ENCODE peak calls at places on chromosomes 7 and 10, in six cellular contexts. S is tibial artery, K is astrocyte, W is hepatocyte, M is lower lobe of right lung, A is uterus. Y is an unnamed sample. For H3K4me1, the result is how much of the 10 kb centered on the place peaks cover.

GRCh38 chr10:69338547-69339450 is 60.5 kb downstream of the HK1 start:
- DNase-seq in S (peak), K (no peak), W (no peak), M (no peak), A (no peak), Y (no peak)

GRCh38 chr10:101444058-101444457 is 90.1 kb downstream of the BTRC start:
- DNase-seq in S (no peak), K (no peak), W (no peak), M (no peak), A (no peak), Y (no peak)

GRCh38 chr7:30921951-30922401 is 10.3 kb downstream of the AQP1 start:
- DNase-seq in S (peak), K (no peak), W (no peak), M (peak), A (peak), Y (no peak)

GRCh38 chr7:126472825-126473224 is 779.9 kb downstream of the GRM8 start:
- DNase-seq in S (no peak), K (no peak), W (no peak), M (no peak), A (no peak), Y (no peak)

GRCh38 chr7:88599528-88599927 is 160.0 kb upstream of the ZNF804B start:
- DNase-seq in S (no peak), K (no peak), W (no peak), M (no peak), A (no peak), Y (no peak)

GRCh38 chr7:71721742-71722141 is 589.8 kb downstream of the GALNT17 start:
- DNase-seq in S (no peak), K (no peak), W (peak), M (no peak), A (no peak), Y (no peak)

GRCh38 chr10:3235996-3236510 is 63.5 kb upstream of the PITRM1 start:
- DNase-seq in S (no peak), K (no peak), W (no peak), M (no peak), A (no peak), Y (no peak)

GRCh38 chr10:24685958-24686540 is 37.6 kb downstream of the ARHGAP21 start:
- DNase-seq in S (no peak), K (peak), W (no peak), M (no peak), A (no peak), Y (no peak)

GRCh38 chr10:35208536-35208935 is 81.9 kb downstream of the CREM start:
- DNase-seq in S (no peak), K (no peak), W (no peak), M (no peak), A (no peak), Y (no peak)

GRCh38 chr7:123440202-123440601 is 94.2 kb downstream of the IQUB start:
- DNase-seq in S (no peak), K (no peak), W (no peak), M (no peak), A (no peak), Y (no peak)

GRCh38 chr7:49081076-49081475 is 156.7 kb downstream of the CDC14C start:
- DNase-seq in S (no peak), K (no peak), W (no peak), M (no peak), A (no peak), Y (no peak)

GRCh38 chr10:112622786-112623185 is 175.8 kb downstream of the VTI1A start:
- DNase-seq in S (no peak), K (peak), W (no peak), M (no peak), A (no peak), Y (no peak)

GRCh38 chr7:3091631-3092030 is 48.0 kb upstream of the CARD11 start:
- DNase-seq in S (no peak), K (no peak), W (no peak), M (no peak), A (no peak), Y (no peak)

GRCh38 chr7:100855515-100855914 is 3.0 kb downstream of the SLC12A9 start:
- DNase-seq in S (no peak), K (no peak), W (no peak), M (no peak), A (no peak), Y (no peak)

GRCh38 chr7:144641389-144642044 is 194.3 kb downstream of the TPK1 start:
- DNase-seq in S (no peak), K (no peak), W (no peak), M (no peak), A (no peak), Y (no peak)

GRCh38 chr7:152909683-152910544 is 150.4 kb downstream of the ACTR3B start:
- DNase-seq in S (no peak), K (no peak), W (no peak), M (no peak), A (no peak), Y (no peak)

GRCh38 chr10:119633538-119634218 is 17.5 kb upstream of the BAG3 start:
- DNase-seq in S (no peak), K (no peak), W (no peak), M (no peak), A (no peak), Y (no peak)

GRCh38 chr10:129107525-129107924 is 359.5 kb upstream of the MGMT start:
- DNase-seq in S (no peak), K (no peak), W (no peak), M (no peak), A (no peak), Y (no peak)

GRCh38 chr10:7819126-7819470 is 793 bp downstream of the TAF3 start:
- DNase-seq in S (no peak), K (peak), W (peak), M (peak), A (no peak), Y (peak)

GRCh38 chr10:15621116-15621515 is 98.6 kb downstream of the ITGA8 start:
- DNase-seq in S (no peak), K (no peak), W (no peak), M (no peak), A (no peak), Y (no peak)

GRCh38 chr7:4629287-4629905 is 52.7 kb upstream of the FOXK1 start:
- DNase-seq in S (no peak), K (no peak), W (no peak), M (no peak), A (no peak), Y (no peak)

GRCh38 chr7:85730016-85730415 is 543.2 kb upstream of the SEMA3D start:
- DNase-seq in S (no peak), K (no peak), W (no peak), M (no peak), A (no peak), Y (no peak)

GRCh38 chr10:31961675-31962074 is 33.0 kb upstream of the ARHGAP12 start:
- DNase-seq in S (no peak), K (peak), W (no peak), M (no peak), A (no peak), Y (no peak)

GRCh38 chr10:24556746-24557742 is 166.6 kb downstream of the ARHGAP21 start:
- DNase-seq in S (no peak), K (peak), W (peak), M (no peak), A (no peak), Y (no peak)

GRCh38 chr10:122861724-122862161 is 16.1 kb upstream of the CUZD1 start:
- DNase-seq in S (no peak), K (peak), W (no peak), M (no peak), A (no peak), Y (no peak)

GRCh38 chr10:115777646-115778045 is 495.4 kb downstream of the GFRA1 start:
- DNase-seq in S (no peak), K (no peak), W (no peak), M (no peak), A (no peak), Y (no peak)

GRCh38 chr7:121529003-121529402 is 132.9 kb upstream of the FAM3C start:
- DNase-seq in S (no peak), K (no peak), W (no peak), M (no peak), A (no peak), Y (no peak)

GRCh38 chr7:43674559-43675436 is 54.5 kb downstream of the COA1 start:
- DNase-seq in S (no peak), K (peak), W (peak), M (no peak), A (no peak), Y (no peak)

GRCh38 chr10:2619472-2619871 is 447.9 kb upstream of the PFKP start:
- DNase-seq in S (no peak), K (no peak), W (peak), M (no peak), A (no peak), Y (no peak)

GRCh38 chr7:17185690-17186070 is 112.8 kb upstream of the AHR start:
- DNase-seq in S (no peak), K (peak), W (peak), M (no peak), A (no peak), Y (no peak)

GRCh38 chr7:94296886-94297285 is 97.8 kb upstream of the COL1A2 start:
- DNase-seq in S (no peak), K (no peak), W (no peak), M (no peak), A (no peak), Y (no peak)

GRCh38 chr7:111238891-111239290 is 148.0 kb downstream of the LRRN3 start:
- DNase-seq in S (no peak), K (peak), W (no peak), M (no peak), A (no peak), Y (no peak)

GRCh38 chr7:63899691-63900393 is 98.8 kb upstream of the ZNF722 start:
- DNase-seq in S (peak), K (no peak), W (no peak), M (peak), A (peak), Y (peak)

GRCh38 chr10:77741746-77742145 is 104.1 kb upstream of the KCNMA1 start:
- DNase-seq in S (no peak), K (peak), W (no peak), M (no peak), A (no peak), Y (no peak)

GRCh38 chr7:27169658-27170493 is 4.2 kb downstream of the HOXA10 start:
- DNase-seq in S (peak), K (no peak), W (peak), M (peak), A (no peak), Y (no peak)

GRCh38 chr10:110530131-110530831 is 32.6 kb downstream of the DUSP5 start:
- DNase-seq in S (peak), K (peak), W (peak), M (peak), A (no peak), Y (no peak)

GRCh38 chr10:49328401-49329185 is 29.6 kb downstream of the C10orf71 start:
- DNase-seq in S (no peak), K (no peak), W (no peak), M (no peak), A (no peak), Y (no peak)

GRCh38 chr10:16942361-16943078 is 125.3 kb upstream of the RSU1 start:
- DNase-seq in S (no peak), K (peak), W (no peak), M (no peak), A (no peak), Y (no peak)
- H3K4me1 ChIP-seq in S (under half), K (under half), W (under half), M (under half), A (under half), Y (under half)

DNA sequence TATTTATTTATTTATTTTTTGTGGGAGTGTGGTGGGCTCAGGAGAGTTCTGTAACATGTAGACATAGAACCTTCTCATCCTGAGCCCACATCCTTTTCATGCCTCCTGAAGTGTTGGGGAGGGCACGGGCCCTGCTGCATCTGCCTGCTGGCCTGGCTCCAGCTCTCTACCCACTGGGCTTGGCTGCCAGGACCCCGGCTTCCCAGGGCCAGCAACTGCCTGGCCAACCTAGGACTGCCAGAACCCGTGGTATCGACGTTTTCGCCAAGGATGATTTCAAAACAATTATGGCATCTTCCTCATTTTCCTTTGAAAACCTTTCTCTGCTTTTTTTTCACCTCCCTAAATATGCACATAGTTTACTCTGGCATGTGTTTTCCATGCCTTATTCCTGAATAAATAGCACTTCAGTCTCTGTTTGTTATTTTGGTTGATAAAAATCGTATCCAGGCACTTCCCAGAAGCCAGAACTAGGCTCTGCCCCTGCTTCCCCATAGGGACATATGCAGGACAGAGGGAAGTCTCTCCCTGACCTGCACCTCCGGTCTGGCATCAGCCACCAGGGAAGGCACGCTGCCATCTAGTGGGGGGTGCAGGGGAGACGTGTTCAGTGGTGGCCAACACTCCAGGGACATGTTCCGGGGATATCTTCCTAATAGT is 31.0 kb upstream of the ANTXRL start:
- DNase-seq in S (peak), K (peak), W (peak), M (peak), A (peak), Y (no peak)
- TF ChIP-seq CTCF in S (peak), K (peak), W (peak), M (peak), A (no peak), Y (peak)

DNA sequence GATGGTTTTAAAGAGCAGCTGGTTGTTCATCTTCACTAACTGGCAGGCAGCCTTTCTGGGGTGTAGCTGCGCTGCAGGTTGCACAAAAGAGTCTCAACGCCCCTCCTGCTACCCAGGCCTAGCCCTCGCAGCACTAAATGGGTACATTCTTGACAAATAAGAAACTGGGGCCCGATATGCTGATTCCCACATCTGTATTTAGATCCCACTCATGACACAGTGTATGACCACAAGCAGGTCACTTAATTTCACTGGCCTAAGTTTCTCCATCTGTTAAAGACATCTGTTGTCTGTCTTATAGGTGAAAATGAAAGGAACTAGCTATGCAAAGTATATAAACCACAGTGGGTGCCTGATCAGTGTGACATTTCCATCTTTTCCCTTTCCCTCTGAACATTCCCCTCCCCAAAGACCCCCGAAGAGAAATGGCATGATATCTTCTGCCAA is 85.9 kb upstream of the AGBL3 start:
- DNase-seq in S (no peak), K (no peak), W (no peak), M (no peak), A (no peak), Y (no peak)
- H3K4me1 ChIP-seq in S (half or more), K (under half), W (under half), M (under half), A (under half), Y (under half)

DNA sequence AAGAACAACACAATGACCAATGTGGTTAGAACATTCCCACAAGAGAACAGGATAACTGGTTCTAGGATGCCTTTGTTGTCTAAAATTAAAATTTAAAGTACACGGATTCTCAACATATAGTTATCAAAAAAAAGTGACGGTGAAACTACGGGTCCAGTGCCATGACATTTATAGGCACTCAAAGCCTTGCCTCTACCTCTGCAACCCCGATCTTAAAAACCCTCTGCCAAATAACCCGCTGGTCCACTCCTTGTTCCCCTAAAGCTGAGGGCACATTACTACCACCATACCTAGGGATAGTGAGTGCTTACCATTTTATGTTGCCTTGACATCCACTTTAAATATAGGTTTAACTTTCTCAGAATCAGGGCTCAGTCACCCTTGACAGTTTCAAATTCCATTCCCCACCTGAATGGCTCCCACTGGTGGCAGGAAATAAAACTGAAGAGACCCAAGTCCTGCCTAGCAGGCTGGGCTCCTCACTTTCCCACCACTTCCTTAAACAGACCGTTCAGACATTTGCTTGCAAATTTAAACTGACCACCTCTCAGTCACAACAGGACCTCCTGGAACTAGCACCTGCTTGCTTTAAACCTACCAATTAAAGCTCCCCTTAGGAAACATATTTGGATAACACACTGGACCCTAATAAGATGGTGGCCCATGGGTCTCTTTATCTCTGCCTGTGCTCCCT is 169.9 kb upstream of the ASAH2 start:
- DNase-seq in S (no peak), K (no peak), W (peak), M (peak), A (no peak), Y (no peak)
- TF ChIP-seq CTCF in S (peak), K (peak), W (peak), M (peak), A (peak), Y (peak)

GRCh38 chr7:105808703-105809590 is 67.5 kb downstream of the ATXN7L1 start:
- DNase-seq in S (no peak), K (peak), W (no peak), M (peak), A (no peak), Y (peak)

GRCh38 chr7:105805619-105806018 is 70.8 kb downstream of the ATXN7L1 start:
- DNase-seq in S (no peak), K (no peak), W (no peak), M (no peak), A (no peak), Y (no peak)

GRCh38 chr7:105808209-105808608 is 68.2 kb downstream of the ATXN7L1 start:
- DNase-seq in S (no peak), K (no peak), W (no peak), M (no peak), A (no peak), Y (no peak)

GRCh38 chr7:105806592-105807266 is 69.7 kb downstream of the ATXN7L1 start:
- DNase-seq in S (no peak), K (peak), W (peak), M (no peak), A (no peak), Y (peak)

DNA sequence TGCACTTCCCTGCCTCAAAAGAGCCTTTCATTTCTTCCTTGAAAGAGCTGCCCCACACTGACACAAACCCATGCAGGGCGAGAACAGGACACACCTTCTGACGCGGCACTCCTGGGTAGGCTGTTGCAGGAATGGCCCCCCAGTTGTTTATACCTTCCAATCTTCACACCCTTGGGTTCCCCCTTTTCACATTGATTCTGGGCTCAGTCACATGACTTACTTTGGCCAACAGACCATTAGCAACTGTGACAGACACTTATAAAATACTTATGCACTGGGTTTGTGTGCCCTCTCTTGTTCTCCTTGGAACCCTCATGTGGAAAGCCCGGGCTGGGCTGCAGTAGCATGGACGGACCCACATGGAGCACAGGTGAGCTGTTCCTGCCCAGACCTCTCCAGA is 69.0 kb downstream of the ATXN7L1 start:
- DNase-seq in S (no peak), K (no peak), W (no peak), M (no peak), A (no peak), Y (no peak)
- H3K4me1 ChIP-seq in S (under half), K (under half), W (under half), M (under half), A (under half), Y (under half)

GRCh38 chr10:88401671-88402347 is 181.3 kb downstream of the RNLS start:
- DNase-seq in S (no peak), K (no peak), W (no peak), M (no peak), A (no peak), Y (no peak)
- TF ChIP-seq CTCF in S (peak), K (peak), W (peak), M (peak), A (peak), Y (no peak)

GRCh38 chr7:47606176-47606575 is 24.3 kb upstream of the TNS3 start:
- DNase-seq in S (no peak), K (no peak), W (no peak), M (no peak), A (no peak), Y (no peak)
- H3K4me1 ChIP-seq in S (under half), K (under half), W (under half), M (under half), A (under half), Y (under half)

GRCh38 chr7:35570926-35571325 is 124.0 kb downstream of the HERPUD2 start:
- DNase-seq in S (no peak), K (no peak), W (no peak), M (no peak), A (no peak), Y (no peak)
- TF ChIP-seq CTCF in S (no peak), K (no peak), W (no peak), M (no peak), A (no peak), Y (no peak)

GRCh38 chr10:132516771-132517725 is 20.5 kb upstream of the INPP5A start:
- DNase-seq in S (peak), K (peak), W (peak), M (peak), A (peak), Y (no peak)
- H3K4me1 ChIP-seq in S (under half), K (half or more), W (half or more), M (half or more), A (under half), Y (under half)

Y was measured in CD8-positive, alpha-beta T cell.